ENCODE peak calls at places on chromosome 9, in eight cellular contexts. X is spleen, A is ovary, C is lower leg skin, Y is IMR-90, S is tibial nerve, I is Peyer's patch, M is GM12891. T is an unnamed sample.

GRCh38 chr9:5509573-5509972 is 758 bp upstream of the PDCD1LG2 start:
- DNase-seq in M (no peak), X (no peak), Y (peak), A (no peak), S (no peak), C (no peak), I (no peak), T (no peak)

GRCh38 chr9:3948826-3949578 is 350.9 kb downstream of the GLIS3 start:
- DNase-seq in M (no peak), Y (peak), S (no peak), C (no peak), A (no peak), I (no peak), X (no peak), T (no peak)

GRCh38 chr9:37928552-37929430 is 24.9 kb upstream of the SLC25A51 start:
- DNase-seq in Y (no peak), X (no peak), M (no peak), S (no peak), C (no peak), I (no peak), A (no peak), T (no peak)

GRCh38 chr9:1939926-1940368 is 75.2 kb upstream of the SMARCA2 start:
- DNase-seq in S (no peak), C (no peak), M (peak), A (no peak), Y (peak), X (no peak), I (peak), T (no peak)

GRCh38 chr9:86580688-86581087 is 226.5 kb upstream of the TUT7 start:
- DNase-seq in M (no peak), I (no peak), Y (peak), S (peak), C (no peak), A (no peak), X (no peak), T (no peak)

GRCh38 chr9:347667-348292 is 133.1 kb downstream of the DOCK8 start:
- DNase-seq in A (no peak), M (no peak), I (no peak), X (no peak), S (peak), C (no peak), Y (peak), T (no peak)

GRCh38 chr9:119834064-119834620 is 464.9 kb upstream of the BRINP1 start:
- DNase-seq in A (no peak), Y (no peak), C (no peak), S (no peak), I (no peak), M (no peak), X (no peak), T (no peak)

GRCh38 chr9:124007468-124008306 is 3.9 kb upstream of the LHX2 start:
- DNase-seq in X (no peak), C (no peak), I (no peak), M (no peak), A (no peak), Y (no peak), S (no peak), T (no peak)

GRCh38 chr9:36897019-36897418 is 137.0 kb downstream of the PAX5 start:
- DNase-seq in X (no peak), A (no peak), I (peak), Y (no peak), S (no peak), C (no peak), M (no peak), T (no peak)

GRCh38 chr9:82281066-82281465 is 292.5 kb downstream of the SPATA31D1 start:
- DNase-seq in A (no peak), X (no peak), Y (no peak), I (no peak), M (no peak), S (no peak), C (no peak), T (no peak)

GRCh38 chr9:108445431-108446018 is 410.3 kb downstream of the ACTL7B start:
- DNase-seq in C (no peak), S (no peak), I (no peak), X (no peak), M (no peak), A (no peak), Y (no peak), T (no peak)

GRCh38 chr9:12968093-12968492 is 193.3 kb downstream of the LURAP1L start:
- DNase-seq in I (no peak), S (no peak), M (no peak), X (no peak), Y (peak), C (no peak), A (no peak), T (no peak)

GRCh38 chr9:114384836-114385411 is 2.9 kb downstream of the AKNA start:
- DNase-seq in I (no peak), S (no peak), M (no peak), A (no peak), X (peak), Y (no peak), C (no peak), T (no peak)

GRCh38 chr9:114380988-114381387 is 6.8 kb downstream of the AKNA start:
- DNase-seq in M (no peak), I (no peak), Y (no peak), X (peak), S (no peak), C (no peak), A (no peak), T (no peak)

GRCh38 chr9:114383866-114384231 is 3.9 kb downstream of the AKNA start:
- DNase-seq in M (no peak), A (no peak), C (no peak), Y (no peak), X (peak), S (no peak), I (no peak), T (no peak)

GRCh38 chr9:114385412-114386181 is 2.2 kb downstream of the AKNA start:
- DNase-seq in M (no peak), X (peak), S (peak), A (peak), Y (peak), C (peak), I (peak), T (no peak)

DNA sequence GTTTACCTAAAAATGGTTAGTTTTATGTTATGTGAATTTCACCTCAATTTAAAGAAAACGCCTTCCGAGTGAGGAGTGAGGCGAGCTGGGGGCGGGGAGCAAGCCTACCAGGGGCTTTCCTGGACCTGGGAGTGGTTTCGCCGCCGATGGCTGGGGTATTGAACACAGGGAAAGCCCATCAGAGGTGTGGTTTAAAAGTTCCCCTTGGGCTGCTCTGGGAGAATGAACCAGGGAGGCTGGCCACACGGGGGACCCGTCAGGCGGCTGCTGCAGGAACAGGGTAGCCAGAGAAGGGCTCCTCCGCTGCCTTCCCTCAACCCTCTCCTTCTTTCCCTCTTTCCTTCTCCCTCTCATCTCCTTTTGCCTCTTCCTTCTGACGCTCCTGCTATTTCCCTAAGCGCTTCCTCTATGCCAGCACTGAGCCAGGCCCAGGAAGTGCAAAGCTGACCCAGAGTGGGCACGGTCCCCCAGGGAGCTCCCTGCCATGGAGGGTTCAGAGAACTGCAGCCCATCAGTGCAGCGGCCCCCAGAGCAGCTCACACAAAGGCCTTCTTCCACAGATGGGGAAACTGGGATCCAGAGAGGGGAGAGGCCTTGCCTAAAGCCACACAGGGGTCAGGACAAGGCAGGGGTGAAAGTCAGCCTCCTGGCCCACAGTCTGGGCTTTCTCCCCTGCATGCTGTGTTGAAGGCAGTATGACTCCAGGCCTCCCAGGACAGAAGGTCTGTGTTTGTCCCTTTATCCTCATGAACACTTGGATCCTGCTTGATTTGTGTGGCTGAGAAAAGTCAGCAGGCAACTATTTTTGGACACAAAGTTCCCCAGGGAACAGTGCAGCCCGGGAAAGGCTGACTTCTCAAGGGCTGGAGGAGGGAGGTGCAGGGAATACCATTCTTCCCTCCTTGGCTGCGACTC is 4.6 kb downstream of the AKNA start:
- DNase-seq in X (peak), C (no peak), I (peak), S (no peak), M (no peak), A (peak), Y (peak), T (no peak)
- TF ChIP-seq POLR2A in X (no peak), C (no peak), I (no peak), S (peak), M (peak), A (no peak), Y (no peak), T (no peak)

GRCh38 chr9:127865645-127866464 is 11.4 kb upstream of the ENG start:
- DNase-seq in Y (no peak), X (no peak), C (no peak), S (no peak), M (no peak), A (no peak), I (no peak), T (no peak)
- TF ChIP-seq POLR2A in Y (no peak), X (no peak), C (no peak), S (no peak), M (no peak), A (no peak), I (no peak), T (no peak)

GRCh38 chr9:111098661-111099060 is 60.4 kb upstream of the LPAR1 start:
- DNase-seq in I (no peak), X (no peak), S (no peak), M (no peak), A (no peak), C (no peak), Y (no peak), T (no peak)
- TF ChIP-seq POLR2A in I (no peak), X (no peak), S (no peak), M (no peak), A (no peak), C (no peak), Y (no peak), T (no peak)

DNA sequence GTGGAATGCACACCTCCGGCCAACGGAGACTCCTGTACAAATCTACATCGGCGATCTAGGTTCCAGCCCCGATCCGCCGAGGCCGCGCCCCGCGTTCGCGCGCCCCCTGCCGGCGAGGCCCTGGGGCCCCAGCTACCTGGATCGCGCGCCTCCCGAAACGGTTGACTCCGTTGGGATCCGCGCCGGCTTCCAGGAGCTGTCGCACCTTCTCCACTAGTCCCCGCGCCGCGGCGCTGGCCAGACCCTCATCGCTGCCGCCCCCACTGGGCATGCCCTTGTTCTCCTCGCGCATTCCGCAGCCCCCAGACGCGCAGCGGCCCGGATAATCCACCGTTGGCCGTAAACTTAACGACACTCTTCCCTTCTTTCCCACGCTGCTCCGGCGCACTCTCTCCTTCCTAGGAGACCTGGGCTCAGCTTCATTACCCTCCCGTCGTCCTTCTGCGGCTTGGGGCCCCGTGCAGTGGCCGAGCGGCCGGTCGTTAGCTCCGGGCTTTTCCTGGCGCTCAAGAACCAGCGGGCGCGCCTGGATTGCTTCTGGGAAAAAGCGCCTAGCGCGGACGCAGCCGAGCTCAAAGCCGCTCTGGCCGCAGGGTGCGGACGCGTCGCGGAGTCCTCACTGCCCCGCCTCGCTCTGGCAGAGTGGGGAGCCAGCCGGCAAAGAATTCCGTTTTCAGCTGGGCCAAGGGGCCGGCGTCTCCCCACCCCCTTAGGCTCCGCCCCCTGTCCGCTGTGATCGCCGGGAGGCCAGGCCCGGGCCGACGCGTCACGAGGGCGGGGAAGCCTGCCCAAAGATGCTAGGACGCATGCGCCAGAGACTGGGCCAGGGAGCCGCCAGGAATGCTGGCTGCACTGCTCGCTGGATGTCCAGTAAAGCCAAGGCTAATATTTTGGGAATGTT is at the start of gene CDKN2B:
- DNase-seq in S (peak), X (peak), M (peak), I (peak), A (peak), Y (peak), C (peak), T (no peak)
- TF ChIP-seq POLR2A in S (peak), X (no peak), M (no peak), I (peak), A (peak), Y (peak), C (no peak), T (no peak)

DNA sequence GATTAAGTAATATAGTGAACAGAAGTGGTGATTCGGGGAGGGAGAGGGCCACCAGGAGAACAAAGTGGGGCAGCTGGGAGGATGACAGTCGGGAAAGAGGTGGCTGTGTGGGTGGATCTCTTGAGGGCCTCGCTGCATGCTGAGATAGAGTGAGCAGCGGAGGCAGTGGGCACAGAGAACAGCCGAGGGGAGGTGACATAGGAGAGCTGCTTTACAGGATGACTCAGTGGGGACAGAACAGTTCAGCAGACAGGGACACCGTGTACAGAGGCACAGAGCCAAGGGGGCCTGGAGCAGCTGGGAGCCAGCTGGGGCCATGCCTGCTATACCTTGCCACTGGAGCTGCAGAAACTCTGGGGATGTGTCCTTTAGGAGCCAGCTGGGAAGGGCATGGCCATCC is 273.9 kb downstream of the GADD45G start:
- DNase-seq in A (peak), M (no peak), S (peak), X (peak), Y (no peak), I (peak), C (peak), T (no peak)
- TF ChIP-seq POLR2A in A (no peak), M (no peak), S (no peak), X (no peak), Y (no peak), I (no peak), C (no peak), T (no peak)

DNA sequence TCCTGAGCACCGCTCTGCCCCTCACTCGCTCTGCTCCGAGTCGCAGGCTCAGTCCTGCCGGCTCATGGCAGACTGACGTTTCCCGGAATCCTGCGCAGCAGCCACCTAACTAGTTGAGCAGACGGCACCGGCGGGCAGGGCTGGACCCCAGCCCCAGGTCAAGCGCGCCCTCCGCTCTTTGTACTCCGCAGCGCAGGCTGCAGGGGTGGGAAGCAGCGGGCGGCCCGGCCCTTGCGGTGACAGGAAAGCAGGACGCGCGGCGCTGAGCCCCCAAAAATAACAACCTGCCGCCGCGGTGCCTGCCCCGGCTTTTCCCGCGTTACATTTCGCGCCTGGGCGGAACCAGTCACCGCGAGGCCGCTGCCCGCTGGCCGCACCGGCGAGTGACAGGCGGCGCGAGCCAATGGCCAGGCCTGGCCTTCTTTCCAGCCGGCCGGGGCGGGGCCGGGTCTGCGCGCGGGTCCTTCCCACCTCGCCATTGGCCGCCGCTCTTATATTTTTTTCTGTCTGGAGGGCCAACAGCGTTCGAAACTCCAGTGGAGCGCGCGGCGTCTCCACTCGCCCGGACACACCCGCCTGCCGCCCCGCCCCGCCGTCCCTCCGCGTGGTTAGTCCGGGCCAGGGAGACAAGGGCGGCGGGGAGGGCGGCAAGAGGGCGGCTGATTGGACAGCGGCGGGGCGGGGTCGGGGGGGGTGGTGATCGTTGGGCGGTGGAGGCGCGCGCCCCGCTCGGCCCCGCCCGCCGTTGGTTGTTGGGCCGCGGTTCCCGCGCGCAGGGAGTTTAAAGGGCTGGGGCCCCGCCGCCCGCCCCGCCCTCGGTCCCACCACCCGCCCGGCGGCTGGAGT is at the start of gene ZNF367:
- DNase-seq in S (peak), A (peak), Y (peak), M (peak), I (peak), X (peak), C (peak), T (no peak)
- TF ChIP-seq POLR2A in S (peak), A (no peak), Y (no peak), M (no peak), I (peak), X (no peak), C (no peak), T (no peak)

DNA sequence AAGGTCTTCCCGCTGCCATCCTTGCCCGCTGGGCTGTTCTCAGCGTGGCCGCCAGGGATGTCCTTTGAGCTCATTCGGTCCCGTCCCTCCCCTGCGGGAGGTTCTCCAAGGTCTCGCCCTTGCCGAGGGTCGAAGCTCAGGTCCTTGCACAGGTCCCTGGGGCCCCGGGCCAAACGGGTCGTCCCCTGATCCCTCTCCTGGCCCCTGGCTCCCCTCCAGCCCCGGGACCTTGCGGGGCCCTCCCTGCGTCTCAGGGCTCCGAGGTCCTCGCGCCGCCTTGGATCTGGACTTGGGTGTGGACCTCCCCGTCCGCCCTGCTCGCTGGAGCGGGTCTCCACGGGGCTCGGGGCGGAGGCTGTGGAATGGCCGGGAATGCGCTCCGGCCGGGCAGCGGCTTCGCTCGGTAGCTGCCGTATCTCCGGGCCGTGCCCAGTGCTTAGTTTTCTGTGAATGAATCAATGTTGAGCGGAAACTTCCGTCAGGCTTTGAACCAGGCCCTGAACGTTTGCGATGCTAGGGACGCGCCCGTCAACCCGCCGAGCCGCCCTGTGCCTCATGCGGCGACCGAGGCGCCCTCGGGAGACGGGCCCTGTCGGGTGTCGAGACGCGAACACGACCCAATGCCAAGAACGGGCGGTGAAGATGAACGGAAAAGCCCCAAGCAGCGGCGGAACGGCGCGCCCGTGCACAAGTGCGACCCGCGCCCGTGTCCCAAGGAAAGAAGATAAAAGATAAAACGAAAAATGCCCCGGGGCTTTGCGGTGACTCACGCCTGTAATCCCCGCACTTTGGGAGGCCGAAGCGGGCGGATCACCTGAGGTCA is 779 bp downstream of the RNU6ATAC start:
- DNase-seq in X (peak), C (peak), M (peak), S (no peak), A (peak), Y (peak), I (peak), T (no peak)
- TF ChIP-seq POLR2A in X (no peak), C (no peak), M (no peak), S (no peak), A (no peak), Y (no peak), I (peak), T (no peak)

GRCh38 chr9:20270176-20270575 is 352.1 kb downstream of the MLLT3 start:
- DNase-seq in X (no peak), M (no peak), A (no peak), I (no peak), Y (no peak), S (no peak), C (no peak), T (no peak)
- TF ChIP-seq POLR2A in X (no peak), M (no peak), A (no peak), I (no peak), Y (no peak), S (no peak), C (no peak), T (no peak)

GRCh38 chr9:133276001-133276884 is 1.2 kb upstream of the ABO start:
- DNase-seq in A (no peak), Y (no peak), S (no peak), I (no peak), X (no peak), M (no peak), C (no peak), T (no peak)
- TF ChIP-seq POLR2A in A (no peak), Y (no peak), S (no peak), I (no peak), X (no peak), M (no peak), C (no peak), T (no peak)

GRCh38 chr9:128551652-128552152 is 685 bp upstream of the SPTAN1 start:
- DNase-seq in M (no peak), I (no peak), X (no peak), Y (no peak), S (no peak), A (no peak), C (no peak), T (no peak)
- TF ChIP-seq POLR2A in M (no peak), I (peak), X (no peak), Y (no peak), S (no peak), A (peak), C (no peak), T (peak)